ENCODE peak calls at places on chromosome 5, in four cellular contexts. V is neural progenitor cell, G is astrocyte, E is PC-9. D is an unnamed sample.

GRCh38 chr5:172890659-172891058 is 56.6 kb downstream of the ERGIC1 start:
- DNase-seq in V (no peak), E (no peak), G (no peak), D (no peak)

GRCh38 chr5:13994606-13995336 is 50.3 kb upstream of the DNAH5 start:
- DNase-seq in G (no peak), V (no peak), E (no peak), D (no peak)

GRCh38 chr5:150486402-150487198 is 21.3 kb upstream of the NDST1 start:
- DNase-seq in G (peak; percentile 50), E (peak; percentile 91), V (peak; percentile 90), D (peak; percentile 69)

GRCh38 chr5:171975262-171975876 is 31.1 kb downstream of the FBXW11 start:
- DNase-seq in V (no peak), G (peak; percentile 75), E (no peak), D (peak; percentile 41)

GRCh38 chr5:180803181-180804128 is 849 bp upstream of the MGAT1 start:
- DNase-seq in G (no peak), V (peak; percentile 72), E (no peak), D (peak; percentile 21)

GRCh38 chr5:16673241-16673998 is 56.6 kb upstream of the RETREG1 start:
- DNase-seq in E (no peak), G (no peak), V (no peak), D (no peak)

GRCh38 chr5:56323505-56323904 is 90.4 kb upstream of the ANKRD55 start:
- DNase-seq in G (peak; percentile 62), V (no peak), E (peak; percentile 48), D (peak; percentile 6)

GRCh38 chr5:149561848-149562247 is 10.6 kb upstream of the CSNK1A1 start:
- DNase-seq in V (no peak), E (peak; percentile 48), G (peak; percentile 98), D (peak; percentile 94)

GRCh38 chr5:5291357-5291756 is 131.1 kb upstream of the ICE1 start:
- DNase-seq in G (peak; percentile 83), E (peak; percentile 29), V (no peak), D (no peak)

GRCh38 chr5:12016149-12016740 is 112.0 kb upstream of the CTNND2 start:
- DNase-seq in E (no peak), V (peak; percentile 36), G (peak; percentile 59), D (no peak)

GRCh38 chr5:133366966-133367365 is 245.4 kb downstream of the FSTL4 start:
- DNase-seq in E (no peak), G (no peak), V (no peak), D (no peak)

GRCh38 chr5:39699164-39699563 is 274.4 kb upstream of the DAB2 start:
- DNase-seq in G (peak; percentile 40), V (no peak), E (no peak), D (peak; percentile 4)

GRCh38 chr5:144024601-144025000 is 145.9 kb downstream of the YIPF5 start:
- DNase-seq in G (peak; percentile 27), V (no peak), E (no peak), D (no peak)

GRCh38 chr5:175335691-175336090 is 108.3 kb downstream of the DRD1 start:
- DNase-seq in V (no peak), G (peak; percentile 34), E (no peak), D (no peak)

GRCh38 chr5:17070646-17071045 is 134.6 kb upstream of the MYO10 start:
- DNase-seq in G (no peak), V (no peak), E (no peak), D (no peak)

GRCh38 chr5:17217421-17218352 is at the start of gene BASP1:
- DNase-seq in E (no peak), V (peak; percentile 94), G (peak; percentile 68), D (peak; percentile 94)

GRCh38 chr5:16135506-16135905 is 44.1 kb downstream of the MARCHF11 start:
- DNase-seq in V (no peak), E (no peak), G (no peak), D (no peak)

GRCh38 chr5:6517494-6517893 is 68.8 kb downstream of the UBE2QL1 start:
- DNase-seq in G (no peak), V (no peak), E (no peak), D (no peak)

GRCh38 chr5:1686066-1686802 is 113.4 kb downstream of the MRPL36 start:
- DNase-seq in V (no peak), G (no peak), E (no peak), D (no peak)

GRCh38 chr5:122311888-122312669 is at the start of gene SNCAIP:
- DNase-seq in G (peak; percentile 43), E (no peak), V (peak; percentile 83), D (no peak)

GRCh38 chr5:122313001-122313402 is 965 bp downstream of the SNCAIP start:
- DNase-seq in E (no peak), G (peak; percentile 36), V (peak; percentile 64), D (no peak)

GRCh38 chr5:122310886-122311285 is 1.2 kb upstream of the SNCAIP start:
- DNase-seq in E (no peak), V (no peak), G (no peak), D (no peak)

GRCh38 chr5:122312670-122312988 is 592 bp downstream of the SNCAIP start:
- DNase-seq in V (peak; percentile 53), E (no peak), G (peak; percentile 32), D (peak; percentile 4)

GRCh38 chr5:122311400-122311887 is 593 bp upstream of the SNCAIP start:
- DNase-seq in V (no peak), E (no peak), G (no peak), D (no peak)
- TF ChIP-seq EZH2 in V (peak; percentile 34), E (no peak), G (no peak), D (peak; percentile 42)

DNA sequence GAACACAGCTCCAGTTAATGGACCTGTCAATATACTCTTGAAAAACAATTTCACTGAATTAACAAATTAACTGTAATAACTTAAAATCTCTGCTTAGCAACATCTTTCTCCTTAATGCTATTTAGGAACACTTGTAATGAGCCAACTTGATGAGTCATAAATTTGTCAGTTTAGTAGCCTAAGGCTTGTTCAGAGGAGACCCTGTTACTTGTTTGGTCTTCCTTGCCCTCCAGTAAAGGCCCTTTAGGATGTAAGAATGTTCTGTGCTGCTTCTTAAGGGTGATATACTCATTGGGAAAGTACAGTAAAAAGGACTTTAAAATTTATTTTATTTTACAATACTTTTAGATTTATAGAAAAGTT is 11.4 kb upstream of the MATR3 start:
- DNase-seq in G (peak; percentile 45), E (no peak), V (no peak), D (no peak)
- H3K4me1 ChIP-seq in G (peaks cover 9% of the 10 kb centered on the region), E (peaks cover 44% of the 10 kb centered on the region), V (peaks cover 9% of the 10 kb centered on the region), D (peaks cover 22% of the 10 kb centered on the region)

GRCh38 chr5:73380710-73381586 is 67.6 kb downstream of the FOXD1 start:
- DNase-seq in G (no peak), V (no peak), E (no peak), D (no peak)
- TF ChIP-seq EZH2 in G (peak; percentile 8), V (no peak), E (no peak), D (no peak)

DNA sequence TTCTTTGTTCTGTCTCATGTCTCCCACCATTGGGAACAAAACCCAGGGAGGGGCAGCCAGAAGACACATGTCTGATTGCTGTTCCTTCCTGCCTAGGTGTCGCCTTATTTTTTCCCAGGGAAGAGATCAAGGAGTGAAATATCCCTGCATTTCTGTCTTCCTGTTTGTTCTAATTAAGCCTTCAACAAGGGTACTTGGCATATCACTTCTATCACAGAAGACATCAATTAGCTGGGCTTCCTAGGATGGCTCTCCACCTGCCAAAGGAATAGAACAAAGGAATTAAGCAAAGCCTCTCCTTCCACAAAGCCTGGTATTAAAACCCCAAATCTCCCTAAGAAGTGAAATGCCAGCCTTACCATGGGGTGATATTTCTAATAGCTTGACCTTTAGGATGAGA is 299.5 kb upstream of the CD180 start:
- DNase-seq in G (no peak), V (no peak), E (no peak), D (no peak)
- H3K4me1 ChIP-seq in G (no peaks in the 10 kb centered on the region), V (no peaks in the 10 kb centered on the region), E (no peaks in the 10 kb centered on the region), D (no peaks in the 10 kb centered on the region)